ENCODE peak calls at places on chromosomes 3 and 15, in eight cellular contexts. One of them, this sample, is unnamed.

GRCh38 chr3:12931273-12931905 is 90.0 kb upstream of the RPL32 start:
- DNase-seq in Peyer's patch: no peak
- DNase-seq in PC-3: no peak
- DNase-seq in MM.1S: no peak
- DNase-seq in CD8-positive, alpha-beta T cell: no peak
- DNase-seq in esophagus muscularis mucosa: no peak
- DNase-seq in colonic mucosa: no peak
- DNase-seq in lower lobe of right lung: no peak
- DNase-seq in this sample: no peak

GRCh38 chr3:72338942-72339749 is 509.1 kb downstream of the SHQ1 start:
- DNase-seq in Peyer's patch: no peak
- DNase-seq in PC-3: peak
- DNase-seq in MM.1S: no peak
- DNase-seq in CD8-positive, alpha-beta T cell: no peak
- DNase-seq in esophagus muscularis mucosa: no peak
- DNase-seq in colonic mucosa: no peak
- DNase-seq in lower lobe of right lung: no peak
- DNase-seq in this sample: peak

GRCh38 chr15:44670087-44670945 is 6.9 kb upstream of the SPG11 start:
- DNase-seq in Peyer's patch: peak
- DNase-seq in PC-3: no peak
- DNase-seq in MM.1S: no peak
- DNase-seq in CD8-positive, alpha-beta T cell: no peak
- DNase-seq in esophagus muscularis mucosa: no peak
- DNase-seq in colonic mucosa: no peak
- DNase-seq in lower lobe of right lung: no peak
- DNase-seq in this sample: no peak

GRCh38 chr15:44710236-44711088 is 661 bp downstream of the PATL2 start:
- DNase-seq in Peyer's patch: peak
- DNase-seq in PC-3: peak
- DNase-seq in MM.1S: peak
- DNase-seq in CD8-positive, alpha-beta T cell: no peak
- DNase-seq in esophagus muscularis mucosa: no peak
- DNase-seq in colonic mucosa: peak
- DNase-seq in lower lobe of right lung: peak
- DNase-seq in this sample: no peak

GRCh38 chr15:46918462-46919125 is 798.7 kb upstream of the SEMA6D start:
- DNase-seq in Peyer's patch: no peak
- DNase-seq in PC-3: no peak
- DNase-seq in MM.1S: no peak
- DNase-seq in CD8-positive, alpha-beta T cell: no peak
- DNase-seq in esophagus muscularis mucosa: no peak
- DNase-seq in colonic mucosa: no peak
- DNase-seq in lower lobe of right lung: no peak
- DNase-seq in this sample: no peak

GRCh38 chr3:170584585-170585007 is 1.3 kb downstream of the SLC7A14 start:
- DNase-seq in Peyer's patch: no peak
- DNase-seq in PC-3: peak
- DNase-seq in MM.1S: peak
- DNase-seq in CD8-positive, alpha-beta T cell: peak
- DNase-seq in esophagus muscularis mucosa: no peak
- DNase-seq in colonic mucosa: peak
- DNase-seq in lower lobe of right lung: peak
- DNase-seq in this sample: peak

GRCh38 chr3:52119056-52119455 is 35.2 kb downstream of the POC1A start:
- DNase-seq in Peyer's patch: no peak
- DNase-seq in PC-3: no peak
- DNase-seq in MM.1S: no peak
- DNase-seq in CD8-positive, alpha-beta T cell: no peak
- DNase-seq in esophagus muscularis mucosa: no peak
- DNase-seq in colonic mucosa: no peak
- DNase-seq in lower lobe of right lung: peak
- DNase-seq in this sample: no peak

GRCh38 chr15:29670945-29671307 is 151.3 kb downstream of the TJP1 start:
- DNase-seq in Peyer's patch: no peak
- DNase-seq in PC-3: peak
- DNase-seq in MM.1S: no peak
- DNase-seq in CD8-positive, alpha-beta T cell: no peak
- DNase-seq in esophagus muscularis mucosa: no peak
- DNase-seq in colonic mucosa: peak
- DNase-seq in lower lobe of right lung: peak
- DNase-seq in this sample: peak

GRCh38 chr15:81774309-81774708 is 271.5 kb downstream of the MEX3B start:
- DNase-seq in Peyer's patch: no peak
- DNase-seq in PC-3: no peak
- DNase-seq in MM.1S: no peak
- DNase-seq in CD8-positive, alpha-beta T cell: no peak
- DNase-seq in esophagus muscularis mucosa: no peak
- DNase-seq in colonic mucosa: no peak
- DNase-seq in lower lobe of right lung: no peak
- DNase-seq in this sample: no peak

GRCh38 chr3:133992385-133992784 is 37.3 kb downstream of the SLCO2A1 start:
- DNase-seq in Peyer's patch: no peak
- DNase-seq in PC-3: no peak
- DNase-seq in MM.1S: no peak
- DNase-seq in CD8-positive, alpha-beta T cell: no peak
- DNase-seq in esophagus muscularis mucosa: no peak
- DNase-seq in colonic mucosa: peak
- DNase-seq in lower lobe of right lung: no peak
- DNase-seq in this sample: no peak

GRCh38 chr15:74317820-74318375 is 49.5 kb downstream of the CYP11A1 start:
- DNase-seq in Peyer's patch: no peak
- DNase-seq in PC-3: peak
- DNase-seq in MM.1S: no peak
- DNase-seq in CD8-positive, alpha-beta T cell: no peak
- DNase-seq in esophagus muscularis mucosa: peak
- DNase-seq in colonic mucosa: peak
- DNase-seq in lower lobe of right lung: no peak
- DNase-seq in this sample: no peak

GRCh38 chr3:124428372-124429128 is 301.7 kb upstream of the UMPS start:
- DNase-seq in Peyer's patch: no peak
- DNase-seq in PC-3: peak
- DNase-seq in MM.1S: no peak
- DNase-seq in CD8-positive, alpha-beta T cell: no peak
- DNase-seq in esophagus muscularis mucosa: no peak
- DNase-seq in colonic mucosa: no peak
- DNase-seq in lower lobe of right lung: no peak
- DNase-seq in this sample: no peak

GRCh38 chr3:171347017-171347979 is 112.9 kb downstream of the TNIK start:
- DNase-seq in Peyer's patch: no peak
- DNase-seq in PC-3: no peak
- DNase-seq in MM.1S: no peak
- DNase-seq in CD8-positive, alpha-beta T cell: no peak
- DNase-seq in esophagus muscularis mucosa: no peak
- DNase-seq in colonic mucosa: no peak
- DNase-seq in lower lobe of right lung: no peak
- DNase-seq in this sample: peak

GRCh38 chr3:25554376-25554775 is 110.3 kb downstream of the TOP2B start:
- DNase-seq in Peyer's patch: no peak
- DNase-seq in PC-3: no peak
- DNase-seq in MM.1S: no peak
- DNase-seq in CD8-positive, alpha-beta T cell: no peak
- DNase-seq in esophagus muscularis mucosa: no peak
- DNase-seq in colonic mucosa: no peak
- DNase-seq in lower lobe of right lung: no peak
- DNase-seq in this sample: no peak

GRCh38 chr15:26214290-26214689 is 351.2 kb upstream of the ATP10A start:
- DNase-seq in Peyer's patch: no peak
- DNase-seq in PC-3: no peak
- DNase-seq in MM.1S: no peak
- DNase-seq in CD8-positive, alpha-beta T cell: no peak
- DNase-seq in esophagus muscularis mucosa: no peak
- DNase-seq in colonic mucosa: no peak
- DNase-seq in lower lobe of right lung: no peak
- DNase-seq in this sample: no peak

GRCh38 chr3:138197058-138197457 is 10.0 kb downstream of the ARMC8 start:
- DNase-seq in Peyer's patch: no peak
- DNase-seq in PC-3: peak
- DNase-seq in MM.1S: peak
- DNase-seq in CD8-positive, alpha-beta T cell: no peak
- DNase-seq in esophagus muscularis mucosa: no peak
- DNase-seq in colonic mucosa: no peak
- DNase-seq in lower lobe of right lung: no peak
- DNase-seq in this sample: peak

GRCh38 chr3:94115482-94115881 is 52.6 kb downstream of the NSUN3 start:
- DNase-seq in Peyer's patch: no peak
- DNase-seq in PC-3: peak
- DNase-seq in MM.1S: peak
- DNase-seq in CD8-positive, alpha-beta T cell: no peak
- DNase-seq in esophagus muscularis mucosa: no peak
- DNase-seq in colonic mucosa: no peak
- DNase-seq in lower lobe of right lung: no peak
- DNase-seq in this sample: peak

DNA sequence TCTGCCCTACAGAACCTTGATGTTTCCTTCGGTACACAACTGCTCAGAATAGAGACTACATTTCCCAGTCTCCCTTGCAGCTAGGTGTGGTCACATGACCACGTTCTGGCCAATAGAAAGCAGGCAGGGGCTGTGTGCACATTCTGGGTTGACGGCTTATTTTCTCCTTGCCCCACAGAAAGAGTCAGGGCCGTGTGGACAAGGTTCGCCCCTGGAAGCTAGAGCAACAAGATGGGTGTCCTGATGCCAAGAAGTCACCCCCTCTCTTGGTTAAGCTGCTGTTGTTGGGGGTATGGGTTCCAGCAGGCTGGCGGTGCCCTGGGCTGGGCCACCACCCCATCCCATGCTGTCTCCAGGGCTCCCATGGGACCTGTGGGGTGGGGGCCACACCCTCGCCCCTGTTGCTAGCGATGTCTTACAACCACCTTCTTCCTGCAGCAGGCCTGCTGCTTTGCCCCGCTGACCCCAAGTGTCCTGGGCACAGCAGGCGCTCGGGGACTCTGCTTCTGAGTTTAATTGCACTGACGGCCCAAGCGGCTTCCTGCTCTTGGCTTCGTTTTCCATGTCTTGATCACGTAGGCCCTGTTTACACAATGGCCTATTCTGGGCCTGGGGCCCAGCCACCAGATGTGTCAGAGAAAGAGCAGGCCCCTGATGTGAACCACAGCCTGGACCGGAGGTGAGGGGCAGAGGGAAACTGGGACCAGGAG is 24.9 kb downstream of the ABTB1 start:
- DNase-seq in Peyer's patch: peak
- DNase-seq in PC-3: peak
- DNase-seq in MM.1S: peak
- DNase-seq in CD8-positive, alpha-beta T cell: no peak
- DNase-seq in esophagus muscularis mucosa: peak
- DNase-seq in colonic mucosa: peak
- DNase-seq in lower lobe of right lung: peak
- DNase-seq in this sample: peak
- H3K27ac ChIP-seq in Peyer's patch: peak
- H3K27ac ChIP-seq in PC-3: peak
- H3K27ac ChIP-seq in MM.1S: no peak
- H3K27ac ChIP-seq in CD8-positive, alpha-beta T cell: no peak
- H3K27ac ChIP-seq in esophagus muscularis mucosa: peak
- H3K27ac ChIP-seq in colonic mucosa: peak
- H3K27ac ChIP-seq in lower lobe of right lung: peak
- H3K27ac ChIP-seq in this sample: peak

DNA sequence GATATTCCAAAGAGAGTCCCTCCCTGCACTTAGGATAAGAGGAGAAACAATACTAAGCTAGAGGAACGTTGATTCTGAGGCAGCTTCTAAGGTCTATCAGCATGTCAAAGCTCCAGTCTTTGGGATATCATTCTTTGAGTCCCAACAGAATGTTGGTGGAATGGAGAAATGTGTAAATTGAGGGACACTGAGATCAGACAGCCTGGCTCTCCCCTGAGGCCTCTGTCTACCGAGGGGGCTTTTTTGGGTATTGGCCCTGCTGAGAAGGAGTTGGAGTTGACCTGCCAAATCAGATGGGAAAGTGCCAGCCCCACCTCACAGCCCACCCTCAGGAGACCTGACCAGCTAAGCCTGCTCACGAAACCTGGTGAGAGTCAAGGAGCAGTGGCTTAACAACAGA is 27.6 kb upstream of the LRTM1 start:
- DNase-seq in Peyer's patch: no peak
- DNase-seq in PC-3: no peak
- DNase-seq in MM.1S: no peak
- DNase-seq in CD8-positive, alpha-beta T cell: no peak
- DNase-seq in esophagus muscularis mucosa: no peak
- DNase-seq in colonic mucosa: no peak
- DNase-seq in lower lobe of right lung: no peak
- DNase-seq in this sample: no peak
- H3K27ac ChIP-seq in Peyer's patch: no peak
- H3K27ac ChIP-seq in PC-3: no peak
- H3K27ac ChIP-seq in MM.1S: no peak
- H3K27ac ChIP-seq in CD8-positive, alpha-beta T cell: no peak
- H3K27ac ChIP-seq in esophagus muscularis mucosa: no peak
- H3K27ac ChIP-seq in colonic mucosa: no peak
- H3K27ac ChIP-seq in lower lobe of right lung: no peak
- H3K27ac ChIP-seq in this sample: no peak

DNA sequence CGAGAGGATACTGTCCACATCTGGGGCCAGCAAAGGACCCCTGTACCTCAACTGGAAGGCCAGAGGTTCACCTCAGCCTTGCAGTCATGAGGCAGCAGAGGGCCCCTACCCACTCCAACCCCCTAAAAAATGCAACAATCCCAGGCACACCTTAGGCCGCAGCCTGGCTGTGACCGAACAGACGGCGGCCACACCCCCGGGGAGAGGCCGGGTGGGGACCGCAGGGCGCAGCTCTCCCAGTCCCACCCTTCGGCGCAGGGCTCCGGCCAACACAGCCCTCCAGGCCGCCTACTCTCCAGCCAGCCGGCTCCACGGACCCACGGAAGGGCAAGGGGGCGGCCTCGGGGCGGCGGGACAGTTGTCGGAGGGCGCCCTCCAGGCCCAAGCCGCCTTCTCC is 457 bp upstream of the DNAJA4 start:
- DNase-seq in Peyer's patch: no peak
- DNase-seq in PC-3: no peak
- DNase-seq in MM.1S: no peak
- DNase-seq in CD8-positive, alpha-beta T cell: no peak
- DNase-seq in esophagus muscularis mucosa: no peak
- DNase-seq in colonic mucosa: peak
- DNase-seq in lower lobe of right lung: no peak
- DNase-seq in this sample: no peak
- H3K27ac ChIP-seq in Peyer's patch: peak
- H3K27ac ChIP-seq in PC-3: no peak
- H3K27ac ChIP-seq in MM.1S: no peak
- H3K27ac ChIP-seq in CD8-positive, alpha-beta T cell: peak
- H3K27ac ChIP-seq in esophagus muscularis mucosa: peak
- H3K27ac ChIP-seq in colonic mucosa: peak
- H3K27ac ChIP-seq in lower lobe of right lung: peak
- H3K27ac ChIP-seq in this sample: no peak

GRCh38 chr3:131501949-131502348 is 822 bp downstream of the MRPL3 start:
- DNase-seq in Peyer's patch: no peak
- DNase-seq in PC-3: peak
- DNase-seq in MM.1S: no peak
- DNase-seq in CD8-positive, alpha-beta T cell: no peak
- DNase-seq in esophagus muscularis mucosa: no peak
- DNase-seq in colonic mucosa: no peak
- DNase-seq in lower lobe of right lung: no peak
- DNase-seq in this sample: peak

GRCh38 chr3:131502530-131503327 is at the start of gene MRPL3:
- DNase-seq in Peyer's patch: peak
- DNase-seq in PC-3: peak
- DNase-seq in MM.1S: peak
- DNase-seq in CD8-positive, alpha-beta T cell: peak
- DNase-seq in esophagus muscularis mucosa: peak
- DNase-seq in colonic mucosa: peak
- DNase-seq in lower lobe of right lung: peak
- DNase-seq in this sample: peak

DNA sequence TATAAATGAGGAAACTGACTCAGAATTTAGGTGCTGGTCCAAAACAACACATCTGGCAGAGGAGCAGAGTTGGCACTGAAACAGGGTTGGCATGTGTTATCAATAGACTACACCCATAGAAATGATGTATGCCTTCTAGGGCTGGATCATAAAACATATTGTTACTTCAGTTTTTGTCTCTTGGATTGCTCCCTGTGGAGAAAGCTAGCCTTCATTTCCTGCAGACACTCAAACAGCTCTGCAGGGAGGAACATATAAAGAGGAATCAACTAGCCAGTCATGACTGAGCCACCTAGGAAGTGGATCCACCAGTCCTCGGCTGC is 518 bp upstream of the MRPL3 start:
- DNase-seq in Peyer's patch: no peak
- DNase-seq in PC-3: no peak
- DNase-seq in MM.1S: no peak
- DNase-seq in CD8-positive, alpha-beta T cell: no peak
- DNase-seq in esophagus muscularis mucosa: no peak
- DNase-seq in colonic mucosa: no peak
- DNase-seq in lower lobe of right lung: no peak
- DNase-seq in this sample: no peak
- H3K27ac ChIP-seq in Peyer's patch: peak
- H3K27ac ChIP-seq in PC-3: no peak
- H3K27ac ChIP-seq in MM.1S: no peak
- H3K27ac ChIP-seq in CD8-positive, alpha-beta T cell: peak
- H3K27ac ChIP-seq in esophagus muscularis mucosa: peak
- H3K27ac ChIP-seq in colonic mucosa: peak
- H3K27ac ChIP-seq in lower lobe of right lung: peak
- H3K27ac ChIP-seq in this sample: no peak

This sample was measured in RWPE1.